ENCODE peak calls at places on chromosome 2, in seven cellular contexts. One of them, this sample, is unnamed.
A peak's percentile ranks its signal among the peaks of the same experiment; 100 is the strongest.

GRCh38 chr2:67463810-67464209 is 66.7 kb downstream of the ETAA1 start:
- DNase-seq in uterus: no peak
- DNase-seq in heart left ventricle: no peak
- DNase-seq in IMR-90: peak; percentile 67
- DNase-seq in Caco-2: peak; percentile 38
- DNase-seq in K562: no peak
- DNase-seq in MM.1S: peak; percentile 88
- DNase-seq in this sample: no peak

GRCh38 chr2:112794841-112795240 is 10.5 kb upstream of the IL1A start:
- DNase-seq in K562: no peak
- DNase-seq in IMR-90: no peak
- DNase-seq in uterus: no peak
- DNase-seq in heart left ventricle: no peak
- DNase-seq in Caco-2: no peak
- DNase-seq in MM.1S: no peak
- DNase-seq in this sample: no peak

GRCh38 chr2:189327879-189328351 is 113.4 kb upstream of the WDR75 start:
- DNase-seq in K562: no peak
- DNase-seq in uterus: no peak
- DNase-seq in MM.1S: no peak
- DNase-seq in IMR-90: peak; percentile 37
- DNase-seq in heart left ventricle: no peak
- DNase-seq in Caco-2: no peak
- DNase-seq in this sample: no peak

GRCh38 chr2:235017441-235017840 is 65.6 kb downstream of the SH3BP4 start:
- DNase-seq in IMR-90: no peak
- DNase-seq in uterus: no peak
- DNase-seq in heart left ventricle: no peak
- DNase-seq in K562: no peak
- DNase-seq in Caco-2: no peak
- DNase-seq in MM.1S: no peak
- DNase-seq in this sample: no peak

GRCh38 chr2:65382776-65383357 is 49.5 kb downstream of the SPRED2 start:
- DNase-seq in uterus: peak; percentile 56
- DNase-seq in Caco-2: peak; percentile 13
- DNase-seq in K562: peak; percentile 87
- DNase-seq in IMR-90: peak; percentile 98
- DNase-seq in MM.1S: peak; percentile 95
- DNase-seq in heart left ventricle: peak; percentile 80
- DNase-seq in this sample: peak; percentile 84

GRCh38 chr2:111148225-111148873 is 27.6 kb downstream of the BCL2L11 start:
- DNase-seq in heart left ventricle: no peak
- DNase-seq in MM.1S: no peak
- DNase-seq in Caco-2: no peak
- DNase-seq in IMR-90: no peak
- DNase-seq in K562: peak; percentile 26
- DNase-seq in uterus: no peak
- DNase-seq in this sample: no peak

GRCh38 chr2:120204022-120204405 is 19.2 kb downstream of the TMEM185B start:
- DNase-seq in Caco-2: peak; percentile 45
- DNase-seq in K562: no peak
- DNase-seq in MM.1S: no peak
- DNase-seq in uterus: no peak
- DNase-seq in IMR-90: no peak
- DNase-seq in heart left ventricle: no peak
- DNase-seq in this sample: no peak

GRCh38 chr2:168432565-168433186 is 23.4 kb upstream of the CERS6 start:
- DNase-seq in uterus: no peak
- DNase-seq in IMR-90: no peak
- DNase-seq in Caco-2: no peak
- DNase-seq in MM.1S: peak; percentile 92
- DNase-seq in heart left ventricle: no peak
- DNase-seq in K562: no peak
- DNase-seq in this sample: no peak

GRCh38 chr2:228318218-228318617 is 136.7 kb upstream of the SPHKAP start:
- DNase-seq in MM.1S: peak; percentile 13
- DNase-seq in Caco-2: peak; percentile 42
- DNase-seq in uterus: no peak
- DNase-seq in K562: no peak
- DNase-seq in heart left ventricle: peak; percentile 16
- DNase-seq in IMR-90: no peak
- DNase-seq in this sample: no peak

GRCh38 chr2:206054952-206055351 is 31.0 kb downstream of the INO80D start:
- DNase-seq in K562: no peak
- DNase-seq in MM.1S: no peak
- DNase-seq in heart left ventricle: no peak
- DNase-seq in uterus: no peak
- DNase-seq in Caco-2: no peak
- DNase-seq in IMR-90: no peak
- DNase-seq in this sample: no peak

GRCh38 chr2:240466579-240467148 is 31.2 kb downstream of the GPC1 start:
- DNase-seq in heart left ventricle: peak; percentile 9
- DNase-seq in K562: no peak
- DNase-seq in IMR-90: no peak
- DNase-seq in uterus: peak; percentile 8
- DNase-seq in Caco-2: no peak
- DNase-seq in MM.1S: no peak
- DNase-seq in this sample: no peak

GRCh38 chr2:43960921-43961320 is 34.9 kb downstream of the LRPPRC start:
- DNase-seq in uterus: no peak
- DNase-seq in Caco-2: no peak
- DNase-seq in K562: no peak
- DNase-seq in IMR-90: no peak
- DNase-seq in heart left ventricle: no peak
- DNase-seq in MM.1S: no peak
- DNase-seq in this sample: no peak

GRCh38 chr2:25362564-25363145 is 20.9 kb upstream of the DNMT3A start:
- DNase-seq in K562: no peak
- DNase-seq in Caco-2: no peak
- DNase-seq in heart left ventricle: peak; percentile 41
- DNase-seq in IMR-90: no peak
- DNase-seq in uterus: no peak
- DNase-seq in MM.1S: peak; percentile 47
- DNase-seq in this sample: no peak

GRCh38 chr2:236965021-236965840 is 120.5 kb upstream of the COPS8 start:
- DNase-seq in uterus: no peak
- DNase-seq in heart left ventricle: no peak
- DNase-seq in Caco-2: no peak
- DNase-seq in IMR-90: no peak
- DNase-seq in K562: no peak
- DNase-seq in MM.1S: no peak
- DNase-seq in this sample: no peak
- H3K4me1 ChIP-seq in uterus: no peaks in the 10 kb centered on the region
- H3K4me1 ChIP-seq in heart left ventricle: peaks cover 3% of the 10 kb centered on the region
- H3K4me1 ChIP-seq in Caco-2: peaks cover 18% of the 10 kb centered on the region
- H3K4me1 ChIP-seq in IMR-90: no peaks in the 10 kb centered on the region
- H3K4me1 ChIP-seq in K562: no peaks in the 10 kb centered on the region
- H3K4me1 ChIP-seq in MM.1S: no peaks in the 10 kb centered on the region
- H3K4me1 ChIP-seq in this sample: no peaks in the 10 kb centered on the region

GRCh38 chr2:4024561-4024960 is 321.2 kb downstream of the DCDC2C start:
- DNase-seq in Caco-2: no peak
- DNase-seq in uterus: no peak
- DNase-seq in IMR-90: no peak
- DNase-seq in K562: no peak
- DNase-seq in MM.1S: no peak
- DNase-seq in heart left ventricle: no peak
- DNase-seq in this sample: no peak

GRCh38 chr2:4018535-4018934 is 315.2 kb downstream of the DCDC2C start:
- DNase-seq in Caco-2: no peak
- DNase-seq in MM.1S: no peak
- DNase-seq in uterus: no peak
- DNase-seq in K562: no peak
- DNase-seq in IMR-90: no peak
- DNase-seq in heart left ventricle: no peak
- DNase-seq in this sample: no peak

GRCh38 chr2:4020649-4021048 is 317.3 kb downstream of the DCDC2C start:
- DNase-seq in uterus: no peak
- DNase-seq in heart left ventricle: no peak
- DNase-seq in MM.1S: no peak
- DNase-seq in K562: no peak
- DNase-seq in Caco-2: no peak
- DNase-seq in IMR-90: no peak
- DNase-seq in this sample: no peak

GRCh38 chr2:4020153-4020552 is 316.8 kb downstream of the DCDC2C start:
- DNase-seq in IMR-90: no peak
- DNase-seq in uterus: no peak
- DNase-seq in K562: no peak
- DNase-seq in MM.1S: no peak
- DNase-seq in Caco-2: no peak
- DNase-seq in heart left ventricle: no peak
- DNase-seq in this sample: no peak
- H3K36me3 ChIP-seq in IMR-90: no peaks in the 10 kb centered on the region
- H3K36me3 ChIP-seq in uterus: no peaks in the 10 kb centered on the region
- H3K36me3 ChIP-seq in K562: no peaks in the 10 kb centered on the region
- H3K36me3 ChIP-seq in MM.1S: no peaks in the 10 kb centered on the region
- H3K36me3 ChIP-seq in Caco-2: no peaks in the 10 kb centered on the region
- H3K36me3 ChIP-seq in heart left ventricle: no peaks in the 10 kb centered on the region
- H3K36me3 ChIP-seq in this sample: no peaks in the 10 kb centered on the region

GRCh38 chr2:176122266-176122632 is 270 bp upstream of the HOXD9 start:
- DNase-seq in IMR-90: no peak
- DNase-seq in uterus: no peak
- DNase-seq in K562: no peak
- DNase-seq in Caco-2: no peak
- DNase-seq in MM.1S: no peak
- DNase-seq in heart left ventricle: no peak
- DNase-seq in this sample: no peak

GRCh38 chr2:176120369-176121307 is 1.9 kb upstream of the HOXD9 start:
- DNase-seq in IMR-90: no peak
- DNase-seq in K562: no peak
- DNase-seq in MM.1S: no peak
- DNase-seq in heart left ventricle: no peak
- DNase-seq in Caco-2: no peak
- DNase-seq in uterus: peak; percentile 52
- DNase-seq in this sample: no peak

GRCh38 chr2:176122633-176123482 is at the start of gene HOXD9:
- DNase-seq in K562: no peak
- DNase-seq in IMR-90: no peak
- DNase-seq in MM.1S: no peak
- DNase-seq in Caco-2: no peak
- DNase-seq in heart left ventricle: no peak
- DNase-seq in uterus: peak; percentile 92
- DNase-seq in this sample: no peak

GRCh38 chr2:176123483-176123843 is 944 bp downstream of the HOXD9 start:
- DNase-seq in heart left ventricle: no peak
- DNase-seq in IMR-90: no peak
- DNase-seq in K562: no peak
- DNase-seq in MM.1S: no peak
- DNase-seq in Caco-2: no peak
- DNase-seq in uterus: no peak
- DNase-seq in this sample: no peak

DNA sequence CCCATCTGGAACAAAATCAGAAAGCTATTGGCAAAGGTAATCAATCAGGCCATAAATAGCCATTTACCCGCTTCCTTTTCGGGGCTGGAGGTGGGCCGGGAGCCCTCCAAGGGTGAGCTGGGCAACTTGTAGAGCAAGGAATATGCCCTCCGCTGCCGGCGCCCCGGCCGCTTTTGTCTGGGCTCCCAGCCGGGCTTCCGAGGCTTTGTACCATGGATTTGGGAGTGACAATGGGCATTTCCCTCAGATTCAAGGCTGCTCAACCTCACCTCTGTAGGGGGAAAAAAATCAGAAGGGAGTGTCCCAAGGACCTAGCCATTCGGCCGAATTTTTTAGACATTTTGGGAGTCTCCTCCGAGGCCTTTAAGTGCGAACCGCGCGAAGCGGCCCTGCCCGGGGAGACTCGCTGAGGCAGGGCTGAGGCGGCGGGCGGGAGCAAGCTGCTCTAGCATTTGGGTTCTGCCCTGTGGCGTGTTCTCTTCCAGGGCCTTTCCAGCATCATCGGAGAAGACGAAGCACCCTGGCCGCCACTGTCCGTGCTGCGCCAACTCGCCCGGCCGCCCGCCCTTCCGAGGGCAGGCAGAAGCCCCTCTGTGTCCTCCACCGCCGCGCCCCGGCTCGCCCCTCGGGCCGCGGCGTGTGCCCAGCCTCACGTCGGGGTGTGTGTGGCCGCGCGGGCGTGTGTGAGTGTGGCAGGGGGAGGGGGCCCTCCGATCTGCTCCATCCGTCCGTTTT is 975 bp upstream of the HOXD9 start:
- DNase-seq in K562: no peak
- DNase-seq in MM.1S: no peak
- DNase-seq in heart left ventricle: no peak
- DNase-seq in Caco-2: no peak
- DNase-seq in uterus: peak; percentile 37
- DNase-seq in IMR-90: no peak
- DNase-seq in this sample: no peak
- H3K4me3 ChIP-seq in K562: no peak overlapping the region
- H3K4me3 ChIP-seq in MM.1S: no peak overlapping the region
- H3K4me3 ChIP-seq in heart left ventricle: peak overlapping the region; percentile 55
- H3K4me3 ChIP-seq in Caco-2: no peak overlapping the region
- H3K4me3 ChIP-seq in uterus: peak overlapping the region; percentile 51
- H3K4me3 ChIP-seq in IMR-90: no peak overlapping the region
- H3K4me3 ChIP-seq in this sample: peak overlapping the region; percentile 52

GRCh38 chr2:76563730-76564129 is 853.0 kb upstream of the GCFC2 start:
- DNase-seq in uterus: no peak
- DNase-seq in Caco-2: no peak
- DNase-seq in IMR-90: no peak
- DNase-seq in MM.1S: no peak
- DNase-seq in K562: no peak
- DNase-seq in heart left ventricle: no peak
- DNase-seq in this sample: no peak
- H3K4me1 ChIP-seq in uterus: no peaks in the 10 kb centered on the region
- H3K4me1 ChIP-seq in Caco-2: no peaks in the 10 kb centered on the region
- H3K4me1 ChIP-seq in IMR-90: no peaks in the 10 kb centered on the region
- H3K4me1 ChIP-seq in MM.1S: no peaks in the 10 kb centered on the region
- H3K4me1 ChIP-seq in K562: no peaks in the 10 kb centered on the region
- H3K4me1 ChIP-seq in heart left ventricle: no peaks in the 10 kb centered on the region
- H3K4me1 ChIP-seq in this sample: no peaks in the 10 kb centered on the region

GRCh38 chr2:230472619-230473018 is 56.6 kb downstream of the SP100 start:
- DNase-seq in uterus: no peak
- DNase-seq in MM.1S: no peak
- DNase-seq in Caco-2: no peak
- DNase-seq in heart left ventricle: no peak
- DNase-seq in K562: no peak
- DNase-seq in IMR-90: peak; percentile 59
- DNase-seq in this sample: no peak
- H3K36me3 ChIP-seq in uterus: no peaks in the 10 kb centered on the region
- H3K36me3 ChIP-seq in MM.1S: no peaks in the 10 kb centered on the region
- H3K36me3 ChIP-seq in Caco-2: no peaks in the 10 kb centered on the region
- H3K36me3 ChIP-seq in heart left ventricle: peaks cover 97% of the 10 kb centered on the region
- H3K36me3 ChIP-seq in K562: peaks cover 14% of the 10 kb centered on the region
- H3K36me3 ChIP-seq in IMR-90: peaks cover 12% of the 10 kb centered on the region
- H3K36me3 ChIP-seq in this sample: peaks cover 41% of the 10 kb centered on the region

This sample was measured in right atrium auricular region.